ENCODE peak calls at places on chromosomes 7 and 10, in nine cellular contexts. F is BE2C, P is keratinocyte, T is transverse colon, H is left lung, J is colonic mucosa, U is psoas muscle, N is pancreas, Y is AG04450. K is an unnamed sample.

GRCh38 chr7:142720981-142721380 is 28.3 kb upstream of the PRSS1 start:
- DNase-seq in F (no peak), P (no peak), T (no peak), H (no peak), J (no peak), U (no peak), N (no peak), Y (no peak), K (no peak)

GRCh38 chr10:24902400-24902728 is 50.0 kb downstream of the PRTFDC1 start:
- DNase-seq in F (no peak), P (no peak), T (no peak), H (no peak), J (no peak), U (no peak), N (no peak), Y (no peak), K (no peak)

GRCh38 chr10:88114368-88114767 is 250.9 kb downstream of the PTEN start:
- DNase-seq in F (peak), P (no peak), T (peak), H (no peak), J (no peak), U (peak), N (peak), Y (no peak), K (no peak)

GRCh38 chr7:41993173-41993867 is 243.7 kb downstream of the GLI3 start:
- DNase-seq in F (no peak), P (no peak), T (no peak), H (no peak), J (no peak), U (no peak), N (no peak), Y (peak), K (no peak)

GRCh38 chr7:28142650-28143049 is 37.9 kb downstream of the JAZF1 start:
- DNase-seq in F (no peak), P (no peak), T (no peak), H (no peak), J (no peak), U (no peak), N (no peak), Y (no peak), K (no peak)

GRCh38 chr10:130403153-130403890 is 267.1 kb downstream of the GLRX3 start:
- DNase-seq in F (no peak), P (no peak), T (no peak), H (no peak), J (no peak), U (no peak), N (peak), Y (no peak), K (no peak)

GRCh38 chr7:98137826-98138151 is 31.1 kb downstream of the LMTK2 start:
- DNase-seq in F (no peak), P (no peak), T (no peak), H (no peak), J (no peak), U (no peak), N (no peak), Y (no peak), K (no peak)

GRCh38 chr10:20855398-20856038 is 41.6 kb downstream of the NEBL start:
- DNase-seq in F (no peak), P (no peak), T (no peak), H (no peak), J (no peak), U (no peak), N (no peak), Y (peak), K (no peak)

GRCh38 chr10:45034301-45034700 is 33.6 kb downstream of the ZNF22 start:
- DNase-seq in F (no peak), P (no peak), T (no peak), H (no peak), J (no peak), U (no peak), N (no peak), Y (no peak), K (no peak)

GRCh38 chr7:74256446-74257408 is 2.5 kb upstream of the RFC2 start:
- DNase-seq in F (no peak), P (no peak), T (no peak), H (no peak), J (no peak), U (no peak), N (no peak), Y (no peak), K (peak)

GRCh38 chr7:74604326-74605020 is 53.0 kb upstream of the GTF2I start:
- DNase-seq in F (no peak), P (no peak), T (peak), H (no peak), J (peak), U (peak), N (peak), Y (no peak), K (no peak)

GRCh38 chr10:11434323-11434722 is 177.1 kb downstream of the USP6NL start:
- DNase-seq in F (no peak), P (no peak), T (no peak), H (no peak), J (no peak), U (no peak), N (no peak), Y (no peak), K (no peak)

GRCh38 chr10:113329121-113329596 is 223.7 kb upstream of the HABP2 start:
- DNase-seq in F (peak), P (no peak), T (no peak), H (no peak), J (no peak), U (no peak), N (no peak), Y (peak), K (peak)

DNA sequence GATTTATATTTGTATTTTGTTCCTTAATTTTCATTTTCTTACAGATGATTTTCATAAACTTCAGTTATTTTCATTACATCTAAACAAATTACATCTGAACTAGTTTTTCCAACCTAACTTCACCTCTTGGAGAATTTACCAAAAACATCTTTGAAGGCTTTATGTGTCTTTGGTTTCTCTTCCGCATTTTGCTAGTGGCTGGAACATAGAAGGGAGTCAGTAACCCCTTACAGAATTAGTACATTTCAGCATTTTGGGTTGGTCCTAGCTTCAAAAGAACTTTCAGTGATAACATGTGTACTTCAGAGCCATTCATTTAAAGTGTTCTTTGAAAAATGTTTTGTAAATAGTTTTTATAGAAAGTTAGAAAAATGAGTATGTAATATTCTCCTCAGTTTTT is 169.8 kb upstream of the MTPN start:
- DNase-seq in F (no peak), P (no peak), T (no peak), H (no peak), J (no peak), U (no peak), N (no peak), Y (no peak), K (no peak)
- TF ChIP-seq CTCF in F (no peak), P (no peak), T (no peak), H (no peak), J (no peak), U (no peak), N (no peak), Y (no peak), K (no peak)

DNA sequence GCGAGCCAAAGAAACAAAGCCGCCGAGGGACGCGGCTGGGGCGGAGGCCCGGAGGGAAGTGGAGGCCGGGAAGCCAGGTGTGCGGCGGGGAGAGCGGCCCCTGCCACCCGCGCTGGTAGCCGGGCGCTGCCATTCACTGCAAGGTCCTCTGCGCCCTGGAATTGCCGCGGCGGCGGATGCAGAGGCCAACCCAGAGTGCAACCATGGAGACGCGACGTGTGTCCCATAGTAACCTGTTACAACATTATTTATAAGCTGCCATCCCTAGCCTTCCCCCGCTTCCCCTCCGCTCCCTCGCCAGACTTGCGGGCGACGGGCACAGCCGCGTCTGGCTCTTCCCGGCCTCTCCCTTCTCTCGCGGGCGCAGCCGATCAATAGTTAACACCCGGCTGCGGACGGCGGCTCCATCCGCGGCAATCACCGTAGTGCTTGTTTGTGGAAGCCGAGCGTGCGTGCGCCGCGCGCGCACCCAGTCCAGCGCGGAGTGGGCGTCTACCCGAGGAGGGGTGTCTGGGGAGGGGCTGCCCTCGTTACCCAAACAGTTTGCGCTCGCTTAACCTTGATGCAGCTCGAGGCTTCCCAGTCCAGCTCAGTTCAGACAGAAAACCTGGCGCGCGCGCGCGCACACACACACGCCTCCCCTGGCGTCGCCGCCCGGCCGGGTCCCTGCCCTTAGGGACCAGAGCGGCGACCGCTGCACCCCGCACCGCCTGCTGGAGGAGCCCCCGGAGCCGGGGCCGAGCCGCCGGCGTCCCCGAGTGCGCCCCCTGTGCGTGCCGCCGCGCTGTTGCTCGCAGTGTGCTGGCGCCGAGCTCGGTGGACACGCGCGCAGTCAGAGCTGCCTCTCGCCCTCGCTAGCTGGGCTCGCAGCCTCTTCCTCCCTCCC is 165.4 kb upstream of the DPP6 start:
- DNase-seq in F (peak), P (no peak), T (no peak), H (peak), J (no peak), U (peak), N (peak), Y (no peak), K (no peak)
- H3K4me3 ChIP-seq in F (peak), P (no peak), T (peak), H (no peak), J (no peak), U (peak), N (no peak), Y (no peak), K (no peak)

DNA sequence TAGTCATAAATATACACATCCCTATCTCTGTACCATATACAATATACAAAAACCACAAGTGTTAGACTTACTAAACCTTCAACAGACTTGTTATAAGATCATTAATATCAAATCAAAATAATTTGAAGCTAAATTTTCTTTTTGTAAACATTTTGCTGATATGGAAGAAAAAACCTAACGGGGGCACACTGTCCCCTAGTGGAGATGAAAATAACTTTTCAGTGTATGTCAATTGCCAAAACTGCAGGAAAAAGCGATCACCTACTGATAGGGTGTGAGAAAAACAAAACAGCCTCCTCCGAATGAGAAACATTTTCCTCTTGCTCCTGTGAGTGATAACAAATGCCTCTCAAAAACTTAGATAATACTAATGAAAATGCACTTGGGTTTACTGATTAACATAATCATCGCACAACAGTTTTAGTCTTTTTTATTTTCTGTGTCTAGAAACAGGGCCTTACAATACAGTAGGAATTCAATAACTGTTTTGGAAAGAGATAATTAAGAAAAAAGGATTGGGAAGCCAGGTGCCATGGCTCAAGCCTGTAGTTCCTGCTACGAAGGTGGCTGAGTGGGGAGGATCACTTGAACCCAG is 322.7 kb downstream of the CRPPA start:
- DNase-seq in F (no peak), P (no peak), T (no peak), H (no peak), J (no peak), U (no peak), N (no peak), Y (no peak), K (no peak)
- TF ChIP-seq CTCF in F (peak), P (peak), T (peak), H (peak), J (peak), U (peak), N (peak), Y (peak), K (peak)

DNA sequence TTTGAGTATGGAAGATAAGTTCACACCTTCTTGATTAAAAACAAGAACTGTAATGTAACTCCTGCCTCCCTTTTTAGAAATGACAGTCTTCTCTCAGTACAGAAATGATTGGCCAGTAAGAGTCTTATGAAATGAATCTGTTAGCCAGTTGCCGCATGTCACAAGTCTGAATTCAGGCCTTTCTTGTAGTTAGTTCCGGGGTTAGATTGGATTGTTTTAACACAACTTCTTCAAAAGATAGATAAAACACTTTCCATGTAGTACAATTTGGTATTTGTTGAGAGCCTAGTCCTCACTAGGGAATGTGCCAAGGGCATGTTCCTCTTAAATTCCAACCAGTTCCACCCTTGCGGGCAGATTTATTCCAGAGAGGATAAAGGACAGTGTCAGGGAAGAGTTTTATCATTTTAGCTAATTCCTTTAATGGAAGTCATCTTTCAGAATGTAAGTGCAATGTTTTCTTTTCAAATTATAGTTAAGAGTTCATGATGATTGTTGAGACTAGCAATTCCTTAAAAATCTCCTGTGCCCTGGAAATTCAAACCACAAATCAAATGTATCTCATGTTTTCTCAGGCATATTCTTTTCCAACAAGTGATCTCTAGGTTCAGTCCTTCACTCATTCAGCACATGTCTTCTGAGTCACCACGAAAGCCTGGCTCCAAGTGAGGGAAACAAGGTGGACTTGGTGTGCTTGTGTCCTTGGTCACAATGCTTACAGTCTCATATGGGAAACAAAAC is 4.1 kb downstream of the FHIP2A start:
- DNase-seq in F (no peak), P (no peak), T (no peak), H (no peak), J (no peak), U (no peak), N (no peak), Y (peak), K (peak)
- H3K4me3 ChIP-seq in F (no peak), P (peak), T (no peak), H (no peak), J (no peak), U (peak), N (no peak), Y (no peak), K (no peak)

DNA sequence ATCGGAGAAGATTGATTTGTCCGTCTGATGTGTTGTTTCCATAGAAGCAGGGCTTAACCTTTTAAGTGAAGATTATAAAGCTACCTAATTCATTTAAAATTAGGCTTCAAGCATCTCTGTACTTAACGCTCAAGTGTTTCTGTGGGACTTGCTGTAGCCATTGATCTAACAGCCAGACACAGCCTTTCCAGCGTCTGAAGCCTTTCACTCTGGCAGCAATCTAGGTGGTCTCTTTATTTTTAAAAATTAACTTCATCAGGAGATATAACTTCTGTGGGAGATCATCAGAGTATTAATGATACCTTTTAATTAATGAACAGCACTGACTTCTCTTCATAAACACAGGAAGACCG is 88.1 kb downstream of the BEND7 start:
- DNase-seq in F (no peak), P (no peak), T (no peak), H (no peak), J (no peak), U (no peak), N (no peak), Y (no peak), K (no peak)
- TF ChIP-seq CTCF in F (no peak), P (no peak), T (no peak), H (no peak), J (no peak), U (no peak), N (no peak), Y (no peak), K (no peak)

GRCh38 chr7:130152270-130153141 is 52.7 kb downstream of the TMEM209 start:
- DNase-seq in F (no peak), P (no peak), T (no peak), H (no peak), J (no peak), U (no peak), N (no peak), Y (no peak), K (no peak)
- H3K4me3 ChIP-seq in F (no peak), P (no peak), T (no peak), H (no peak), J (no peak), U (no peak), N (no peak), Y (no peak), K (no peak)

GRCh38 chr7:4164556-4164955 is 517.5 kb upstream of the FOXK1 start:
- DNase-seq in F (no peak), P (no peak), T (no peak), H (peak), J (no peak), U (no peak), N (no peak), Y (no peak), K (no peak)
- TF ChIP-seq CTCF in F (no peak), P (no peak), T (no peak), H (no peak), J (no peak), U (no peak), N (no peak), Y (no peak), K (no peak)